ENCODE peak calls at places on chromosomes 6 and 20, in seven cellular contexts. M, K, Z, L, A, O and Q are unnamed samples.

GRCh38 chr6:127690092-127690491 is 113.1 kb downstream of the C6orf58 start:
- DNase-seq in K (no peak), Z (no peak), L (no peak), O (peak; percentile 3), A (no peak), M (peak; percentile 28), Q (peak; percentile 14)

GRCh38 chr6:3919130-3919628 is 70.0 kb downstream of the FAM50B start:
- DNase-seq in A (no peak), M (peak; percentile 17), K (no peak), Z (no peak), L (no peak), O (no peak), Q (no peak)

GRCh38 chr6:29710281-29710941 is 12.8 kb upstream of the HLA-F start:
- DNase-seq in L (no peak), M (no peak), Z (no peak), O (no peak), K (no peak), A (no peak), Q (no peak)

GRCh38 chr20:45592574-45593189 is 13.6 kb upstream of the WFDC8 start:
- DNase-seq in O (peak; percentile 13), A (no peak), Z (no peak), M (peak; percentile 21), L (no peak), K (no peak), Q (peak; percentile 85)

GRCh38 chr6:82616386-82617028 is 252.9 kb downstream of the TPBG start:
- DNase-seq in O (no peak), K (no peak), Z (no peak), M (peak; percentile 2), L (no peak), A (no peak), Q (no peak)

GRCh38 chr20:19929749-19930148 is 87.4 kb upstream of the NAA20 start:
- DNase-seq in M (peak; percentile 53), Z (no peak), L (no peak), O (no peak), K (no peak), A (peak; percentile 59), Q (no peak)

GRCh38 chr6:111843347-111844147 is 29.7 kb downstream of the FYN start:
- DNase-seq in K (no peak), A (no peak), M (no peak), Z (no peak), L (no peak), O (no peak), Q (peak; percentile 54)

GRCh38 chr6:5314191-5314865 is 53.0 kb downstream of the FARS2 start:
- DNase-seq in M (no peak), L (no peak), Z (no peak), O (no peak), A (no peak), K (no peak), Q (no peak)

GRCh38 chr6:149335924-149336323 is 18.4 kb downstream of the TAB2 start:
- DNase-seq in Z (no peak), L (no peak), O (peak; percentile 67), A (no peak), M (peak; percentile 69), K (no peak), Q (no peak)

GRCh38 chr20:57264151-57264792 is 2.2 kb downstream of the BMP7 start:
- DNase-seq in K (peak; percentile 73), A (no peak), O (no peak), L (no peak), M (no peak), Z (no peak), Q (no peak)

GRCh38 chr6:21508753-21509152 is 84.8 kb upstream of the SOX4 start:
- DNase-seq in K (no peak), M (no peak), A (no peak), Z (no peak), O (no peak), L (no peak), Q (no peak)

GRCh38 chr20:18986146-18986830 is 172.7 kb downstream of the SCP2D1 start:
- DNase-seq in A (no peak), Z (peak; percentile 68), K (no peak), O (no peak), L (peak; percentile 35), M (no peak), Q (no peak)

GRCh38 chr6:45272626-45273025 is 55.5 kb upstream of the RUNX2 start:
- DNase-seq in Z (no peak), L (no peak), K (no peak), A (no peak), O (no peak), M (no peak), Q (no peak)

GRCh38 chr6:93549868-93550267 is 130.5 kb upstream of the EPHA7 start:
- DNase-seq in O (no peak), K (no peak), A (no peak), L (no peak), M (no peak), Z (no peak), Q (no peak)

GRCh38 chr6:45933855-45934254 is 81.8 kb downstream of the CLIC5 start:
- DNase-seq in L (no peak), Z (no peak), M (no peak), A (no peak), K (no peak), O (no peak), Q (no peak)

GRCh38 chr6:157554747-157555146 is 173.8 kb downstream of the ZDHHC14 start:
- DNase-seq in O (no peak), Z (no peak), A (no peak), L (no peak), K (no peak), M (no peak), Q (no peak)

GRCh38 chr20:8504030-8504429 is 372.0 kb downstream of the PLCB1 start:
- DNase-seq in L (no peak), Z (no peak), M (no peak), O (peak; percentile 47), A (no peak), K (no peak), Q (no peak)

GRCh38 chr20:62563561-62563960 is 78.7 kb upstream of the SLCO4A1 start:
- DNase-seq in A (no peak), L (no peak), O (no peak), M (no peak), Z (no peak), K (no peak), Q (no peak)

GRCh38 chr6:106560966-106561740 is 68.1 kb downstream of the RTN4IP1 start:
- DNase-seq in Z (no peak), O (no peak), L (no peak), A (no peak), M (peak; percentile 71), K (no peak), Q (peak; percentile 73)

GRCh38 chr20:41671143-41671542 is 53.0 kb upstream of the CHD6 start:
- DNase-seq in Z (no peak), M (no peak), K (no peak), A (no peak), O (no peak), L (no peak), Q (no peak)

GRCh38 chr20:24163501-24163900 is 174.9 kb upstream of the GGTLC1 start:
- DNase-seq in Z (no peak), A (no peak), K (no peak), L (no peak), O (peak; percentile 24), M (no peak), Q (no peak)

GRCh38 chr6:126550323-126550722 is 210.4 kb downstream of the CENPW start:
- DNase-seq in A (no peak), O (no peak), K (no peak), Z (no peak), L (no peak), M (no peak), Q (peak; percentile 8)

GRCh38 chr20:63054103-63054474 is 47.3 kb upstream of the BHLHE23 start:
- DNase-seq in K (no peak), O (no peak), Z (peak; percentile 10), A (no peak), M (no peak), L (no peak), Q (no peak)

GRCh38 chr6:356828-357251 is 34.7 kb upstream of the IRF4 start:
- DNase-seq in K (no peak), A (no peak), O (no peak), Z (peak; percentile 33), L (no peak), M (no peak), Q (no peak)

GRCh38 chr6:85865665-85866372 is 223.1 kb upstream of the SYNCRIP start:
- DNase-seq in O (peak; percentile 85), M (peak; percentile 71), K (no peak), Z (no peak), L (peak; percentile 27), A (no peak), Q (peak; percentile 27)

GRCh38 chr6:164167873-164168405 is 753.4 kb downstream of the QKI start:
- DNase-seq in M (no peak), A (no peak), L (no peak), O (no peak), Z (no peak), K (no peak), Q (no peak)
- TF ChIP-seq POLR2A in M (no peak), A (no peak), L (no peak), O (no peak), Z (no peak), K (no peak), Q (no peak)

GRCh38 chr6:2799936-2800527 is 34.8 kb downstream of the WRNIP1 start:
- DNase-seq in O (peak; percentile 87), L (no peak), K (no peak), A (no peak), M (no peak), Z (no peak), Q (peak; percentile 44)
- TF ChIP-seq POLR2A in O (no peak), L (no peak), K (no peak), A (no peak), M (no peak), Z (no peak), Q (no peak)

DNA sequence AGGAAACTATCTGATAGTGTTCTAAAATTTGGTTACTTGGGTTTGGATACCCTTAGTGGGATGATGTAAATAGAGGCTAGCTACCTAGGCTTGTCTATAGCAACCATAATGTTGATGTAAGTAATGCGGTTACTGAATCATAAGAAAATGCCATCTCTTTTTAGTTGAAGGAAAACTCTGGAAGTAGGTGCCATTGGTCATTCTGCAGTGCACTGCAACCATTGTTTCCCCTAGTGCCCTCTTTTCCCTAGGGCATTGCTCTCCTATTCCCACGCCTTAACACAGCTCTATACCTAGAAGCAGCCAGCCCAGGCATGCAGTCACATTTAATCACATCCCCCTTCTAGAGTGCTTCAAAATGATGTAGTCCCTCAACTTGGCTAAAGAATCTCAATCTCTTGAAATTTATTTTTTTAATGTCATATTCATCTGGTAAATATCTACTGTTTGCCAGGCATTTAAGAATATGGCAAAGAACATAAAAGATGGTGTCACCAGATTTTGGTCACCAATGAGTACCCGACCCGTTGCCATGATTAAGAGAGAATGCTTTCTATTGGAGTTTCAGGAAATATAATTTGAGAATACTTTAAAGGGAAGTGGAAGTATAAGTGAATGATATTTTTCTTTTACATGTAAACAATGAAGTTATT is 10.4 kb downstream of the LOC128125822 start:
- DNase-seq in O (no peak), Z (no peak), M (no peak), A (no peak), L (no peak), K (no peak), Q (no peak)
- TF ChIP-seq POLR2A in O (no peak), Z (no peak), M (peak; percentile 26), A (no peak), L (no peak), K (no peak), Q (no peak)

DNA sequence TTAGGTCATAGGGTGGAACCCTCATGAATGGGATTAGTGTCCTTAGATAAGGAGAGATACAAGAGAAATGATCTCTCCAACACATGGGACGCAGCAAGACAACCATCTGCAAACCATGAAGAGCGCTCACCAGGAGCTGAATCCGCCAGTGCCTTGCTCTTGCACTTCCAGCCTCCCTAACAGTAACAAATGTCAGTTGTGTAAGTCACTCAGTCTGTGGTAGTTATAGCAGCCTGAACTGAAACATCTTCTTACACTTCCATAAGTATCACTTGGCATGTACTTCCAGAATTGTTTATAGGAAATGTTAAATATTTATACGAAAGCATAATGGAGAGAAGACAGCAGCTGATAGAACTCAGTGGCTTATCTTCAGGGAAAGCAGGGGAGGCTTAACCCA is 49.4 kb downstream of the GCLC start:
- DNase-seq in L (no peak), M (peak; percentile 93), Z (no peak), A (no peak), K (no peak), O (no peak), Q (no peak)
- TF ChIP-seq POLR2A in L (no peak), M (no peak), Z (no peak), A (no peak), K (no peak), O (no peak), Q (no peak)